ENCODE peak calls at places on chromosomes 6 and 20, in seven cellular contexts. G is NCI-H146, K is NCI-H1694 treated with DMSO at 0.1 percent for 48 hours, L is dorsolateral prefrontal cortex, F is AG04449, C is GDM1, B is GM12865. W is an unnamed sample.

GRCh38 chr6:39153766-39154397 is 38.9 kb upstream of the SAYSD1 start:
- DNase-seq in F (no peak), C (no peak), K (no peak), L (no peak), G (no peak), B (no peak), W (no peak)

GRCh38 chr20:32681175-32682084 is 7.7 kb upstream of the C20orf203 start:
- DNase-seq in L (peak; percentile 46), C (peak; percentile 99), B (no peak), F (no peak), G (peak; percentile 84), K (peak; percentile 18), W (peak; percentile 7)

GRCh38 chr6:99114769-99115406 is 167.1 kb upstream of the FBXL4 start:
- DNase-seq in F (no peak), K (no peak), C (no peak), L (no peak), B (no peak), G (no peak), W (no peak)

GRCh38 chr6:42727084-42727601 is 4.7 kb upstream of the PRPH2 start:
- DNase-seq in K (no peak), F (no peak), L (peak; percentile 52), G (no peak), B (peak; percentile 9), C (no peak), W (no peak)

GRCh38 chr6:139886396-139886795 is 511.9 kb upstream of the CITED2 start:
- DNase-seq in C (no peak), B (no peak), L (no peak), K (no peak), F (no peak), G (no peak), W (no peak)

GRCh38 chr20:61558726-61559125 is 306.7 kb downstream of the CDH4 start:
- DNase-seq in K (no peak), B (no peak), C (no peak), L (no peak), F (no peak), G (no peak), W (no peak)

GRCh38 chr6:89353118-89353556 is 615 bp upstream of the UBE2J1 start:
- DNase-seq in C (no peak), G (no peak), K (no peak), L (no peak), B (no peak), F (no peak), W (no peak)

GRCh38 chr6:155219858-155220301 is 43.9 kb upstream of the CLDN20 start:
- DNase-seq in C (no peak), F (no peak), L (peak; percentile 50), G (no peak), K (no peak), B (no peak), W (no peak)

GRCh38 chr6:96727144-96727543 is 110.1 kb downstream of the GPR63 start:
- DNase-seq in L (no peak), B (no peak), K (no peak), G (no peak), F (no peak), C (no peak), W (no peak)

GRCh38 chr6:149963462-149964242 is at the start of gene ULBP1:
- DNase-seq in B (peak; percentile 50), K (peak; percentile 57), F (peak; percentile 23), G (peak; percentile 92), C (peak; percentile 38), L (no peak), W (peak; percentile 60)

GRCh38 chr20:52998268-52998667 is 26.1 kb downstream of the TSHZ2 start:
- DNase-seq in F (no peak), K (no peak), G (no peak), L (no peak), B (no peak), C (no peak), W (no peak)

GRCh38 chr6:144548525-144548924 is 263.4 kb downstream of the UTRN start:
- DNase-seq in G (peak; percentile 24), C (no peak), F (no peak), L (no peak), K (no peak), B (no peak), W (no peak)

GRCh38 chr20:14820771-14821170 is 483.4 kb upstream of the FLRT3 start:
- DNase-seq in L (no peak), C (no peak), K (peak; percentile 52), B (no peak), F (no peak), G (no peak), W (no peak)

GRCh38 chr20:46367967-46368901 is 38.2 kb downstream of the ELMO2 start:
- DNase-seq in F (no peak), G (no peak), C (no peak), L (no peak), B (peak; percentile 31), K (no peak), W (no peak)

GRCh38 chr20:49247169-49247734 is 28.0 kb downstream of the DDX27 start:
- DNase-seq in G (no peak), C (no peak), B (no peak), F (no peak), L (no peak), K (no peak), W (no peak)

W was measured in DMS 273 treated with DMSO at 0.1 percent for 48 hours.